ENCODE peak calls at places on chromosomes 16 and 17, in six cellular contexts. T, R, F, A, C and B are unnamed samples.

GRCh38 chr16:78443300-78443604 is 343.8 kb downstream of the WWOX start:
- DNase-seq in A (peak), R (no peak), C (no peak), F (no peak), T (no peak), B (peak)

GRCh38 chr17:17750881-17751280 is 69.6 kb downstream of the RAI1 start:
- DNase-seq in T (no peak), C (no peak), F (no peak), R (no peak), A (no peak), B (no peak)

GRCh38 chr17:79028496-79029326 is 4.7 kb downstream of the C1QTNF1 start:
- DNase-seq in A (no peak), F (no peak), C (peak), T (no peak), R (peak), B (no peak)

GRCh38 chr16:66399031-66399430 is 28.1 kb upstream of the BEAN1 start:
- DNase-seq in T (no peak), C (no peak), F (no peak), R (peak), A (no peak), B (no peak)

GRCh38 chr17:28871056-28871579 is 16.3 kb downstream of the ERAL1 start:
- DNase-seq in T (no peak), A (no peak), R (no peak), F (no peak), C (no peak), B (no peak)

GRCh38 chr16:17518441-17518840 is 47.7 kb upstream of the XYLT1 start:
- DNase-seq in A (no peak), R (peak), C (no peak), T (no peak), F (no peak), B (peak)

GRCh38 chr17:73347355-73347754 is 35.6 kb upstream of the CDC42EP4 start:
- DNase-seq in R (peak), T (no peak), A (peak), C (no peak), F (no peak), B (no peak)

GRCh38 chr16:54062361-54063346 is 223.9 kb downstream of the IRX3 start:
- DNase-seq in A (peak), R (no peak), C (no peak), F (no peak), T (no peak), B (peak)

GRCh38 chr17:39161967-39162366 is 4.0 kb downstream of the ARL5C start:
- DNase-seq in F (no peak), R (no peak), T (no peak), C (no peak), A (no peak), B (no peak)

GRCh38 chr17:79022507-79022991 is 1.4 kb upstream of the C1QTNF1 start:
- DNase-seq in A (peak), R (peak), F (no peak), C (peak), T (no peak), B (no peak)

GRCh38 chr16:6193718-6194117 is 1096.1 kb upstream of the EEF2KMT start:
- DNase-seq in C (no peak), R (peak), A (peak), T (peak), F (peak), B (peak)

GRCh38 chr17:55420067-55420775 is 1.4 kb downstream of the MMD start:
- DNase-seq in C (no peak), A (no peak), T (no peak), R (no peak), F (no peak), B (no peak)

GRCh38 chr16:68091604-68092261 is 6.6 kb downstream of the NFATC3 start:
- DNase-seq in R (peak), T (peak), C (no peak), A (peak), F (peak), B (peak)

GRCh38 chr17:81401727-81402529 is 6.7 kb downstream of the BAHCC1 start:
- DNase-seq in A (peak), F (peak), R (peak), C (peak), T (no peak), B (no peak)

GRCh38 chr16:74726736-74727135 is 26.1 kb upstream of the MLKL start:
- DNase-seq in C (no peak), R (no peak), A (peak), F (peak), T (no peak), B (no peak)

DNA sequence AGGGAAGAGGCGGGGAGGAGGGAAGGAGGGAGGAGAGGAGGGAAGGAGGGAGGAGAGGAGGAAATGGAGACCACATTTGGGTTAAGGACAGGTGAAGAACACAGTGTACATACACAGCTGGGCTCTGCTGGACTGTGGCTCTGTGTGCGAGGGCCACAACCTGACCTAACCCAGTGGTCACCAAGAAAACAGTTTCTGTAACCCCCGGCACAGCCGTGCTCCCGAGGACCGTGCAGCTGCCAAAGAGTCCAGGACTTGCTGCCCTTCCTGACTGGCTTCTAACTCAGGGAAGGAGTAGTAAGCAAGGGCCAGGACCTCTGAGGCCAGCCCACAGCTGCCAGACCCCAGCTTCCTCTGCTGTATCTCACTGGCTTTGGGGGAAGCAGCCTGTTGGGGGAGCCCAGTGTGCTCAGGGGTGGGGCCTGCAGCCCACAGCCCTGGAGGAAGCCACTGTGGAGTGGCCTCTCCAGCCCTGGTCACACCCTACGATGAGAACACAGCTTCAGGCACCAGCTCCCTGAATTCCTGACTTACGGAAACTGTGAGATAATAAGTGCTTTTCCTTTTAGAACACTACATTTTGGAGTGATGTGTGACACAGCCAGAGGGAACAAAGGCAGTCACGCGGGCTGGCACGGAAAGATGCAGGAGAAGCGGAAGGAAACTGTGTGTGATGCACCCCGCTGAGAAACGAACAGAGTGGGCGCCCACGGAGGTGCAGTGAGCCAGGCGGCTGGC is 32.3 kb downstream of the SLC7A5 start:
- DNase-seq in C (peak), T (no peak), R (peak), F (no peak), A (no peak), B (no peak)
- TF ChIP-seq CTCF in C (no peak), T (no peak), R (no peak), F (no peak), A (no peak), B (no peak)

DNA sequence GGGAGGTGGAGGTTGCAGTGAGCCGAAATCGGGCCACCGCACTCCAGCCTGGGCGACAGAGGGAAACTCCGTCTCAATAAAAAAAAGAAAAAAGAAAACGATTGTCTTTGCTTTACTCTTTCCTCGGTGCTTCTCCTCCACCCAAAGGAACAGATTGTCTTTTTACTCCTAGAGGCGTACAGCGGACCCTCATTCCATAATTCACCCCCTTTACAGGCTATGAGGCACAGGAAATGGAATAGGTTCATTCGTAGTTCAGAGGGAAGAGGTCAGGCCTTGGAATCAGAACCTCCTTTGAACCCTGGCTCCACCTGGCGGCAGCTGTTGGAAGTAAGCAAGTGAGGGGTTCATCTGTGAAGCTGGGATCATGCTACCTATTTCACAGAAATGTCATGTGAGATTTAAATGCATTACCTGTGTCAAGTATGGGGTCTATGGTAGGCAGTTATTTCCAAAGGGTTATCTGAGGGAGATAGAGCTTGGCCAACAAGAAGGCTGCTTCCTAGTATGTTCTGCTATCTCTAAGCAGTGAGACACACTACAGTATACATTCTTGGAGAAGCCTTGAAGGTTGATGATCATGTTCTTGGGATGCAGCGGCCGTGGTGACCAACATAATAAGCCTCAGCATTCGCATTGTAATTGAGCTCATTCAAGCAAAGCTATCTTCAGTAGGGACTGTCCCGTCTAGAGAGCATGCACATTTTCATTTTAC is 18.6 kb upstream of the ZNF689 start:
- DNase-seq in T (no peak), C (peak), F (peak), R (peak), A (peak), B (peak)
- H3K4me3 ChIP-seq in T (peak), C (no peak), F (no peak), R (no peak), A (peak), B (no peak)

GRCh38 chr16:47460755-47461597 is at the start of the genes ITFG1 and PHKB:
- DNase-seq in F (peak), A (peak), T (peak), R (peak), C (peak), B (peak)

GRCh38 chr16:47459603-47460002 is 1.3 kb downstream of the ITFG1 start:
- DNase-seq in A (no peak), R (no peak), T (no peak), F (no peak), C (no peak), B (no peak)

GRCh38 chr16:47463771-47464624 is 2.9 kb downstream of the PHKB start:
- DNase-seq in C (no peak), R (no peak), T (no peak), A (no peak), F (no peak), B (no peak)

GRCh38 chr16:47460301-47460754 is 535 bp downstream of the ITFG1 start:
- DNase-seq in F (peak), C (no peak), A (no peak), R (peak), T (peak), B (no peak)

GRCh38 chr16:47461598-47462266 is 601 bp downstream of the PHKB start:
- DNase-seq in C (no peak), A (peak), F (peak), T (peak), R (peak), B (peak)
- TF ChIP-seq CTCF in C (no peak), A (no peak), F (no peak), T (no peak), R (no peak), B (no peak)

GRCh38 chr16:31476305-31477219 is 4.6 kb downstream of the TGFB1I1 start:
- DNase-seq in C (no peak), R (no peak), T (no peak), F (no peak), A (no peak), B (no peak)

GRCh38 chr16:31479752-31480151 is 3.2 kb upstream of the SLC5A2 start:
- DNase-seq in T (no peak), F (no peak), C (no peak), R (no peak), A (no peak), B (no peak)

GRCh38 chr16:31478956-31479355 is 4.0 kb upstream of the SLC5A2 start:
- DNase-seq in T (no peak), C (no peak), F (no peak), R (no peak), A (no peak), B (no peak)

GRCh38 chr16:31475949-31476304 is 4.0 kb downstream of the TGFB1I1 start:
- DNase-seq in T (no peak), C (no peak), A (no peak), R (no peak), F (no peak), B (no peak)

DNA sequence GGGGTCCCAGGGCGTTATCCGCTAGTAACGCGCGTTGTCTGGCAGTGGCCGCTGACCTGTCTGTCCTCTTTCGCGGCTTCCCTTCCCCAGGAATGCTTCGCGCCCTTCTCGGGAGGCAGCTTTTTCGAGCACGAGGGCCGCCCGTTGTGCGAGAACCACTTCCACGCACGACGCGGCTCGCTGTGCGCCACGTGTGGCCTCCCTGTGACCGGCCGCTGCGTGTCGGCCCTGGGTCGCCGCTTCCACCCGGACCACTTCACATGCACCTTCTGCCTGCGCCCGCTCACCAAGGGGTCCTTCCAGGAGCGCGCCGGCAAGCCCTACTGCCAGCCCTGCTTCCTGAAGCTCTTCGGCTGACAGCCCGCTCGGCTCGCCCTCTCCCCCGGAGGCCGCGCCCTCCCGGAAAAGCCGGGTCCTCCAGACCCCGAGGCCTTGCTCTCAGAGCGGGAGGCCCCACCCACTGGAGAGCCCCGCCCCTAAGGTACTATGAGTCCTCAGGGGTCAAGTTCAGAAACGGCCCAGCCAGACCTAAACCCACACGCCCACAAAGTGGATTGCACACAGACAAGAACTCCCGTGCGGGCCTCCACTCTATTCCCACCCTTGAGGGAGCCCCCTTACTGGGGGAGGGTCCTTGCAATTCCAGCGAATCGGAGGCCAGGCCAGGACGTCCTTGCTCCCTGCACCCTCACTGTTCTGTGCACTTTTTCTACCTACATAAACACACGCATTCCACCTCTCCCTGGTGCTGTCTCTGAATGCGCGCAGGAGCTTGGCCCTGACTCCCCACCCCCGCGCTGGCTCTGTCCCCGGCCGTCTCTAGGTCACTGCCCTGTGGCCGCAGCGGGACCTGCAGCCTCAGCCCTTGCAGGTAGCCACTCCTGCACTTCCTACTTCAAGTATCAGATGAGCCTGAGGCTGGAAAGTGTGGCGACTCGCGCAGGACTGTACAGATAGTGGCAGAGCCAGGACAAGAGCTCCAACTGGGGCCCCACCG is 5.4 kb upstream of the SLC5A2 start:
- DNase-seq in R (no peak), F (no peak), A (no peak), T (no peak), C (no peak), B (no peak)
- H3K4me3 ChIP-seq in R (no peak), F (no peak), A (no peak), T (peak), C (no peak), B (no peak)

DNA sequence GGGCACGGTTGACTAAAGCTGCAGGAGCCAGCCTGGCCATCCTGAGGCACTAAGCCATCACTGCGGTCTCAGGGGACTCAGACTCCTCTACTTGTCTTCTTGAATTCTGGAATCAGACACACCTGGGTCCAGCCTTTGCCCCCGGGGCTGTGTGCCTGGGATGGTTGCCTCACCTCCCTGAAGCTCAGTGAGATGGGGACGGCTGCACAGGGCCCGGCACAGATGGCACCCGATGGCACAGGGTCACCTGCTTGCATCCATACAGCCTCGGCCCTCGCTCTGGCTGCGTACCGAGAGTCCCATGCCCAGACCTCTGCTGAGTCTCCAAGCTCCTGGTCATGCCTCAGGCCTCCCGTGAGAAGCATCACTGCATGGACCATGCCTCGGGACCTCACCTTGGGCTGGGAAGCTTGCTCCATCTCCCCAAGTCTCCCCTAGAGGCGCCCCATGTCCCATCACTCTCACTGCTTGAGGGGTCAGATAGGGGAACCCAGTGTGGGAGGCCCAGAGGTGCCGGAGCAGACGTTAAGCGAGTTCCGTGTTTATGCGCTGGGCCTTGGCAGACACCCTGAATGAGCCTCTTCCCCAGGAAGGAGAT is 316.3 kb downstream of the SEC14L1 start:
- DNase-seq in C (no peak), R (no peak), T (no peak), A (no peak), F (no peak), B (no peak)
- TF ChIP-seq CTCF in C (no peak), R (no peak), T (no peak), A (no peak), F (no peak), B (no peak)

GRCh38 chr16:2970563-2970962 is 1.4 kb downstream of the PAQR4 start:
- DNase-seq in F (no peak), A (no peak), R (no peak), T (no peak), C (no peak), B (no peak)
- H3K4me3 ChIP-seq in F (peak), A (no peak), R (no peak), T (peak), C (no peak), B (no peak)